ENCODE peak calls at places on chromosome 5, in eight cellular contexts. N, D, V, W, U, O, I and S are unnamed samples.

GRCh38 chr5:90173299-90174030 is 236.1 kb downstream of the CETN3 start:
- DNase-seq in N (no peak), D (no peak), V (no peak), W (no peak), U (no peak), O (no peak), I (peak), S (no peak)

GRCh38 chr5:172713113-172713808 is 57.7 kb downstream of the DUSP1 start:
- DNase-seq in N (no peak), D (peak), V (peak), W (peak), U (no peak), O (peak), I (no peak), S (peak)

GRCh38 chr5:68911840-68912690 is 181.7 kb upstream of the SLC30A5 start:
- DNase-seq in N (no peak), D (no peak), V (no peak), W (no peak), U (peak), O (no peak), I (peak), S (no peak)

GRCh38 chr5:151202381-151203139 is 21.3 kb downstream of the CCDC69 start:
- DNase-seq in N (no peak), D (no peak), V (no peak), W (no peak), U (peak), O (no peak), I (peak), S (no peak)

GRCh38 chr5:173689171-173689676 is 72.8 kb upstream of the BOD1 start:
- DNase-seq in N (no peak), D (no peak), V (no peak), W (no peak), U (no peak), O (no peak), I (no peak), S (no peak)

GRCh38 chr5:32710335-32710858 is 724 bp upstream of the NPR3 start:
- DNase-seq in N (no peak), D (peak), V (no peak), W (no peak), U (no peak), O (peak), I (peak), S (peak)

GRCh38 chr5:81425569-81425968 is 31.6 kb upstream of the ACOT12 start:
- DNase-seq in N (no peak), D (no peak), V (no peak), W (no peak), U (peak), O (no peak), I (peak), S (no peak)

GRCh38 chr5:31027726-31028125 is 165.8 kb upstream of the CDH6 start:
- DNase-seq in N (no peak), D (no peak), V (no peak), W (no peak), U (no peak), O (no peak), I (no peak), S (no peak)

GRCh38 chr5:87735918-87736317 is 323.2 kb upstream of the CCNH start:
- DNase-seq in N (no peak), D (no peak), V (no peak), W (no peak), U (no peak), O (no peak), I (no peak), S (no peak)

GRCh38 chr5:163822548-163822947 is 317.1 kb downstream of the MAT2B start:
- DNase-seq in N (no peak), D (no peak), V (no peak), W (no peak), U (no peak), O (no peak), I (no peak), S (no peak)

GRCh38 chr5:88770290-88771257 is 112.4 kb downstream of the MEF2C start:
- DNase-seq in N (no peak), D (no peak), V (no peak), W (no peak), U (peak), O (no peak), I (peak), S (no peak)

GRCh38 chr5:125190232-125191051 is 444.0 kb upstream of the ZNF608 start:
- DNase-seq in N (no peak), D (no peak), V (no peak), W (no peak), U (peak), O (no peak), I (no peak), S (no peak)

GRCh38 chr5:65760504-65761275 is 38.7 kb downstream of the NLN start:
- DNase-seq in N (no peak), D (no peak), V (no peak), W (peak), U (peak), O (peak), I (peak), S (peak)

GRCh38 chr5:61010759-61011460 is 65.9 kb downstream of the NDUFAF2 start:
- DNase-seq in N (no peak), D (no peak), V (no peak), W (no peak), U (peak), O (no peak), I (no peak), S (no peak)

GRCh38 chr5:84985148-84985547 is 600.5 kb upstream of the EDIL3 start:
- DNase-seq in N (no peak), D (no peak), V (no peak), W (no peak), U (no peak), O (no peak), I (no peak), S (no peak)

GRCh38 chr5:90488791-90489190 is 14.1 kb downstream of the POLR3G start:
- DNase-seq in N (no peak), D (no peak), V (no peak), W (no peak), U (peak), O (no peak), I (peak), S (no peak)

GRCh38 chr5:88188458-88189132 is 80.0 kb downstream of the TMEM161B start:
- DNase-seq in N (no peak), D (no peak), V (no peak), W (no peak), U (no peak), O (no peak), I (peak), S (no peak)

GRCh38 chr5:32842798-32843531 is 131.8 kb downstream of the NPR3 start:
- DNase-seq in N (no peak), D (no peak), V (no peak), W (no peak), U (no peak), O (peak), I (no peak), S (no peak)

GRCh38 chr5:115192098-115192497 is 22.4 kb upstream of the TRIM36 start:
- DNase-seq in N (no peak), D (no peak), V (no peak), W (no peak), U (no peak), O (peak), I (no peak), S (no peak)

GRCh38 chr5:139635606-139636206 is 12.4 kb upstream of the CXXC5 start:
- DNase-seq in N (no peak), D (peak), V (peak), W (no peak), U (peak), O (peak), I (peak), S (peak)

GRCh38 chr5:175657593-175658271 is at the start of gene HRH2:
- DNase-seq in N (no peak), D (peak), V (peak), W (no peak), U (no peak), O (peak), I (peak), S (peak)

GRCh38 chr5:111787006-111787405 is 30.0 kb upstream of the NREP start:
- DNase-seq in N (no peak), D (no peak), V (no peak), W (no peak), U (peak), O (no peak), I (peak), S (no peak)

GRCh38 chr5:111795142-111795541 is 38.1 kb upstream of the NREP start:
- DNase-seq in N (no peak), D (no peak), V (no peak), W (no peak), U (no peak), O (no peak), I (no peak), S (no peak)

GRCh38 chr5:111792659-111793058 is 35.7 kb upstream of the NREP start:
- DNase-seq in N (no peak), D (no peak), V (no peak), W (no peak), U (peak), O (no peak), I (peak), S (no peak)

DNA sequence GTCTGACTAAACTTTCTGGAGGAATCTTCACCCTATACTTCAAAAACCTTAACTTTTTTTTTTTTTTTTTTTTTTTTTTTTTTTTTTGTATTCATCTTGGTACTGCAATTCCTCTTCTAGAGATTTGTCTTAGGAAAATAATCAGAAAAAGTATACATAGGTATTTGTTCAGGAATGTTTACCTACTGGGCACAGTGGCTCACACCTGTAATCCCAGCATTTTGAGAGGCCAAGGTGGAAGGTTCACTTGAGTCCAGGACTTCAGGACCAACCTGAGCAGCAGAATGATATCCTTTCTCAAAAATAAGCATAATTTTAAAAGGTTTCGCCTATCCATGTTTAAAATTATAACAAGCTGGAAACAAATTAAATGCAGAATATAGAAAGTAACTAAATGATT is 33.3 kb upstream of the NREP start:
- DNase-seq in N (no peak), D (no peak), V (no peak), W (no peak), U (no peak), O (no peak), I (no peak), S (no peak)
- H3K27ac ChIP-seq in N (no peak), D (no peak), V (no peak), W (no peak), U (no peak), O (no peak), I (no peak), S (no peak)

GRCh38 chr5:92678576-92679105 is 902.4 kb downstream of the NR2F1-AS1 start:
- DNase-seq in N (no peak), D (no peak), V (no peak), W (no peak), U (no peak), O (no peak), I (no peak), S (no peak)
- TF ChIP-seq CTCF in N (no peak), D (peak), V (peak), W (no peak), U (no peak), O (no peak), I (peak), S (no peak)

DNA sequence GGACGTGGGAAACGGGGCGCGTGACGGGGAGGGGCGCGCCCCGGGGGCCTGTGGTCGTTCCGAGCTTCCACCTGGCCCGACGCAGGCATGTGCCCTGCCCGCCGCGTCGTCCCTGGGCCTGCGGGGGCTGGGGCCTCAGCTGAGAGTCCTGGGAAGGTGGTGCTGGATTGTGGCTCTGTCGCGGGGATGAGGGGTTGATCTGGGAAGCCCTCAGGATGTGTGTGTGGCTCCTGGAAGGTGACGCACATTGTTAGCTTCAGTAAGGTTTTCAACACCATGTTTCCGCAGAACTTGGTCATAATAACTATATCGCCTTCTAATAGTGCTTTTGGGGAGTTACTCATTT is 589.1 kb downstream of the MTRR start:
- DNase-seq in N (no peak), D (no peak), V (peak), W (no peak), U (peak), O (no peak), I (peak), S (no peak)
- H3K27ac ChIP-seq in N (peak), D (peak), V (peak), W (peak), U (peak), O (peak), I (peak), S (peak)

GRCh38 chr5:157066950-157067349 is 8.0 kb upstream of the HAVCR1 start:
- DNase-seq in N (no peak), D (no peak), V (no peak), W (no peak), U (no peak), O (no peak), I (no peak), S (no peak)

GRCh38 chr5:157068339-157068738 is 9.4 kb upstream of the HAVCR1 start:
- DNase-seq in N (no peak), D (no peak), V (no peak), W (no peak), U (no peak), O (no peak), I (no peak), S (no peak)

GRCh38 chr5:157068785-157069184 is 9.9 kb upstream of the HAVCR1 start:
- DNase-seq in N (no peak), D (no peak), V (no peak), W (no peak), U (no peak), O (no peak), I (no peak), S (no peak)

GRCh38 chr5:157072508-157072907 is 13.6 kb upstream of the HAVCR1 start:
- DNase-seq in N (no peak), D (no peak), V (no peak), W (no peak), U (no peak), O (no peak), I (no peak), S (no peak)

DNA sequence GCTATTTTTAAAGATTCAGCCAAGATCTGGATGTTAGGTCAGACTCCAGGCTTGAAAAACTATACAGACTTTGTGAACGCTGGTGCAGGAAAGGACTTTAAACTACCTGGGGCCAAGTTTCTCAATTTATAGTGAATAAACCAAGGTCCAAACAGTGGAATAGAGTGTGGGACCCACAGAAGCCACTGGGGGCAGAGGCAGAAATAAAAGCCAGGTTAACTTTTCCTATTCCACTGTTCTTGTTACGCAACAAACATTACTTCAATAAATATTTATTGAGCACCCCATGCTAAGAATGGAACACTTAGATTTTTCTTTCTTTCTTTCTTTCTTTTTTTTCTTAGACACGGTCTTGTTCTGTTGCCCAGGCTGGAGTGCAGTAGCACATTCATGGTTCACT is 11.0 kb upstream of the HAVCR1 start:
- DNase-seq in N (no peak), D (no peak), V (no peak), W (no peak), U (no peak), O (no peak), I (no peak), S (no peak)
- TF ChIP-seq CTCF in N (no peak), D (no peak), V (no peak), W (no peak), U (no peak), O (no peak), I (no peak), S (no peak)